ENCODE peak calls at places on chromosomes 16 and 17, in four cellular contexts. One of them, this sample, is unnamed.

GRCh38 chr17:80252871-80253270 is 7.8 kb upstream of the RNF213 start:
- DNase-seq in CD4-positive, alpha-beta T cell: peak; percentile 87
- DNase-seq in GM04504: no peak
- DNase-seq in HS-27A: no peak
- DNase-seq in this sample: peak; percentile 36

GRCh38 chr16:2524339-2524938 is 4.3 kb downstream of the AMDHD2 start:
- DNase-seq in CD4-positive, alpha-beta T cell: no peak
- DNase-seq in GM04504: no peak
- DNase-seq in HS-27A: no peak
- DNase-seq in this sample: no peak

GRCh38 chr16:11725457-11725856 is 17.2 kb downstream of the TXNDC11 start:
- DNase-seq in CD4-positive, alpha-beta T cell: no peak
- DNase-seq in GM04504: no peak
- DNase-seq in HS-27A: no peak
- DNase-seq in this sample: no peak

GRCh38 chr16:79721186-79721745 is 120.7 kb upstream of the MAF start:
- DNase-seq in CD4-positive, alpha-beta T cell: no peak
- DNase-seq in GM04504: no peak
- DNase-seq in HS-27A: no peak
- DNase-seq in this sample: no peak

GRCh38 chr17:40553694-40554534 is 11.4 kb downstream of the CCR7 start:
- DNase-seq in CD4-positive, alpha-beta T cell: peak; percentile 1
- DNase-seq in GM04504: no peak
- DNase-seq in HS-27A: no peak
- DNase-seq in this sample: no peak

GRCh38 chr16:67843343-67843765 is 1.2 kb downstream of the THAP11 start:
- DNase-seq in CD4-positive, alpha-beta T cell: no peak
- DNase-seq in GM04504: no peak
- DNase-seq in HS-27A: no peak
- DNase-seq in this sample: peak; percentile 63

GRCh38 chr16:22075043-22075757 is 17.1 kb upstream of the VWA3A start:
- DNase-seq in CD4-positive, alpha-beta T cell: no peak
- DNase-seq in GM04504: no peak
- DNase-seq in HS-27A: no peak
- DNase-seq in this sample: no peak

GRCh38 chr17:47789611-47790520 is 31.7 kb downstream of the OSBPL7 start:
- DNase-seq in CD4-positive, alpha-beta T cell: peak; percentile 29
- DNase-seq in GM04504: no peak
- DNase-seq in HS-27A: no peak
- DNase-seq in this sample: peak; percentile 65

GRCh38 chr16:78882751-78883150 is 717.8 kb downstream of the MAF start:
- DNase-seq in CD4-positive, alpha-beta T cell: no peak
- DNase-seq in GM04504: no peak
- DNase-seq in HS-27A: no peak
- DNase-seq in this sample: no peak

GRCh38 chr17:57868007-57868774 is 18.3 kb upstream of the MRPS23 start:
- DNase-seq in CD4-positive, alpha-beta T cell: peak; percentile 41
- DNase-seq in GM04504: peak; percentile 91
- DNase-seq in HS-27A: no peak
- DNase-seq in this sample: peak; percentile 87

GRCh38 chr17:1201132-1201702 is 21.4 kb upstream of the ABR start:
- DNase-seq in CD4-positive, alpha-beta T cell: peak; percentile 57
- DNase-seq in GM04504: no peak
- DNase-seq in HS-27A: no peak
- DNase-seq in this sample: no peak

GRCh38 chr17:14317383-14317782 is 16.5 kb downstream of the HS3ST3B1 start:
- DNase-seq in CD4-positive, alpha-beta T cell: no peak
- DNase-seq in GM04504: no peak
- DNase-seq in HS-27A: no peak
- DNase-seq in this sample: no peak

GRCh38 chr17:66373944-66374817 is 71.8 kb downstream of the PRKCA start:
- DNase-seq in CD4-positive, alpha-beta T cell: peak; percentile 41
- DNase-seq in GM04504: no peak
- DNase-seq in HS-27A: no peak
- DNase-seq in this sample: peak; percentile 8

GRCh38 chr17:63445571-63446217 is 412 bp downstream of the CYB561 start:
- DNase-seq in CD4-positive, alpha-beta T cell: peak; percentile 26
- DNase-seq in GM04504: no peak
- DNase-seq in HS-27A: no peak
- DNase-seq in this sample: peak; percentile 83

GRCh38 chr17:41098042-41098441 is at the start of gene KRTAP4-8:
- DNase-seq in CD4-positive, alpha-beta T cell: no peak
- DNase-seq in GM04504: no peak
- DNase-seq in HS-27A: no peak
- DNase-seq in this sample: no peak

GRCh38 chr17:39527220-39527813 is 66.0 kb downstream of the CDK12 start:
- DNase-seq in CD4-positive, alpha-beta T cell: no peak
- DNase-seq in GM04504: no peak
- DNase-seq in HS-27A: no peak
- DNase-seq in this sample: peak; percentile 29

GRCh38 chr16:10871157-10871991 is 5.6 kb upstream of the CIITA start:
- DNase-seq in CD4-positive, alpha-beta T cell: no peak
- DNase-seq in GM04504: peak; percentile 63
- DNase-seq in HS-27A: peak; percentile 84
- DNase-seq in this sample: peak; percentile 88

GRCh38 chr17:66542967-66543525 is 240.6 kb downstream of the PRKCA start:
- DNase-seq in CD4-positive, alpha-beta T cell: no peak
- DNase-seq in GM04504: no peak
- DNase-seq in HS-27A: no peak
- DNase-seq in this sample: no peak

GRCh38 chr17:42913981-42914617 is 13.5 kb downstream of the G6PC1 start:
- DNase-seq in CD4-positive, alpha-beta T cell: no peak
- DNase-seq in GM04504: no peak
- DNase-seq in HS-27A: no peak
- DNase-seq in this sample: no peak

GRCh38 chr17:78597923-78598545 is 20.8 kb upstream of the DNAH17 start:
- DNase-seq in CD4-positive, alpha-beta T cell: no peak
- DNase-seq in GM04504: peak; percentile 47
- DNase-seq in HS-27A: no peak
- DNase-seq in this sample: no peak

GRCh38 chr17:8159459-8160223 is 3.1 kb downstream of the VAMP2 start:
- DNase-seq in CD4-positive, alpha-beta T cell: no peak
- DNase-seq in GM04504: no peak
- DNase-seq in HS-27A: no peak
- DNase-seq in this sample: no peak

GRCh38 chr16:14369734-14370598 is 260.1 kb downstream of the PARN start:
- DNase-seq in CD4-positive, alpha-beta T cell: no peak
- DNase-seq in GM04504: no peak
- DNase-seq in HS-27A: no peak
- DNase-seq in this sample: no peak

GRCh38 chr17:55436224-55437164 is 14.9 kb upstream of the MMD start:
- DNase-seq in CD4-positive, alpha-beta T cell: no peak
- DNase-seq in GM04504: no peak
- DNase-seq in HS-27A: no peak
- DNase-seq in this sample: no peak

This sample was measured in RPMI8226.